ENCODE peak calls at places on chromosome 21, in seven cellular contexts. A is cardiac muscle cell, X is right atrium auricular region, L is Peyer's patch, W is adipocyte, V is uterus, J is lung. P is an unnamed sample.
A peak's percentile ranks its signal among the peaks of the same experiment; 100 is the strongest.

GRCh38 chr21:28333455-28334108 is 659.1 kb downstream of the LTN1 start:
- DNase-seq in X (no peak), L (no peak), V (no peak), J (no peak), W (peak; percentile 58), A (no peak), P (peak; percentile 44)

GRCh38 chr21:38306833-38307232 is 50.0 kb downstream of the KCNJ15 start:
- DNase-seq in A (no peak), X (no peak), L (no peak), V (no peak), J (no peak), W (peak; percentile 88), P (peak; percentile 96)

GRCh38 chr21:27021046-27021445 is 54.2 kb upstream of the ADAMTS5 start:
- DNase-seq in L (no peak), X (no peak), J (no peak), A (no peak), V (no peak), W (peak; percentile 69), P (no peak)

GRCh38 chr21:26800001-26800400 is 45.2 kb downstream of the ADAMTS1 start:
- DNase-seq in W (peak; percentile 56), A (peak; percentile 19), L (no peak), X (no peak), V (peak; percentile 40), J (no peak), P (no peak)

GRCh38 chr21:24552491-24552890 is 1054.8 kb downstream of the MRPL39 start:
- DNase-seq in V (no peak), X (no peak), A (no peak), L (no peak), W (no peak), J (no peak), P (no peak)

GRCh38 chr21:28431022-28431421 is 561.7 kb downstream of the LTN1 start:
- DNase-seq in L (no peak), A (no peak), X (no peak), V (no peak), J (no peak), W (no peak), P (peak; percentile 54)

GRCh38 chr21:14531927-14532326 is 14.2 kb downstream of the SAMSN1 start:
- DNase-seq in V (no peak), L (no peak), J (no peak), X (no peak), W (no peak), A (no peak), P (no peak)

GRCh38 chr21:37341254-37341960 is 25.2 kb upstream of the DYRK1A start:
- DNase-seq in L (no peak), V (no peak), X (no peak), A (no peak), J (no peak), W (peak; percentile 19), P (peak; percentile 7)

GRCh38 chr21:43274022-43274945 is 105.5 kb downstream of the CRYAA start:
- DNase-seq in J (no peak), L (no peak), X (no peak), W (no peak), A (no peak), V (no peak), P (no peak)

GRCh38 chr21:28487455-28488070 is 505.1 kb downstream of the LTN1 start:
- DNase-seq in W (no peak), X (no peak), V (no peak), A (no peak), L (no peak), J (no peak), P (no peak)

GRCh38 chr21:21383126-21383525 is 384.9 kb downstream of the NCAM2 start:
- DNase-seq in A (no peak), J (no peak), V (no peak), L (no peak), W (no peak), X (no peak), P (peak; percentile 41)

GRCh38 chr21:26581818-26582217 is 8.7 kb upstream of the CYYR1 start:
- DNase-seq in W (no peak), X (no peak), J (no peak), V (no peak), L (no peak), A (no peak), P (no peak)

GRCh38 chr21:42656872-42657271 is 3.5 kb downstream of the PDE9A start:
- DNase-seq in W (no peak), L (no peak), X (no peak), A (no peak), V (no peak), J (no peak), P (no peak)

GRCh38 chr21:25329227-25329626 is 278.1 kb downstream of the MRPL39 start:
- DNase-seq in W (peak; percentile 66), V (no peak), A (no peak), X (no peak), L (no peak), J (no peak), P (peak; percentile 91)

GRCh38 chr21:33308586-33309490 is 15.9 kb upstream of the IFNAR1 start:
- DNase-seq in J (peak; percentile 27), L (peak; percentile 63), W (peak; percentile 24), V (no peak), A (no peak), X (peak; percentile 56), P (peak; percentile 28)

GRCh38 chr21:27571706-27572105 is 604.8 kb upstream of the ADAMTS5 start:
- DNase-seq in W (peak; percentile 68), V (no peak), A (no peak), L (no peak), J (no peak), X (no peak), P (peak; percentile 81)

GRCh38 chr21:33549848-33550771 is 7.3 kb downstream of the SON start:
- DNase-seq in V (no peak), J (no peak), A (no peak), L (no peak), W (no peak), X (no peak), P (no peak)

GRCh38 chr21:39537571-39537970 is 75.2 kb upstream of the B3GALT5 start:
- DNase-seq in L (no peak), X (no peak), W (no peak), A (no peak), J (no peak), V (no peak), P (no peak)

GRCh38 chr21:45479691-45480675 is 62.3 kb downstream of the SLC19A1 start:
- DNase-seq in W (no peak), X (no peak), L (peak; percentile 31), J (no peak), A (no peak), V (no peak), P (no peak)

GRCh38 chr21:45478816-45479669 is 63.2 kb downstream of the SLC19A1 start:
- DNase-seq in W (no peak), V (no peak), J (no peak), X (no peak), A (no peak), L (no peak), P (no peak)

GRCh38 chr21:45476582-45476981 is 65.7 kb downstream of the SLC19A1 start:
- DNase-seq in J (no peak), X (no peak), L (no peak), V (no peak), A (no peak), W (no peak), P (no peak)

GRCh38 chr21:45477176-45478114 is 64.8 kb downstream of the SLC19A1 start:
- DNase-seq in L (no peak), J (no peak), X (no peak), W (no peak), A (no peak), V (no peak), P (no peak)

DNA sequence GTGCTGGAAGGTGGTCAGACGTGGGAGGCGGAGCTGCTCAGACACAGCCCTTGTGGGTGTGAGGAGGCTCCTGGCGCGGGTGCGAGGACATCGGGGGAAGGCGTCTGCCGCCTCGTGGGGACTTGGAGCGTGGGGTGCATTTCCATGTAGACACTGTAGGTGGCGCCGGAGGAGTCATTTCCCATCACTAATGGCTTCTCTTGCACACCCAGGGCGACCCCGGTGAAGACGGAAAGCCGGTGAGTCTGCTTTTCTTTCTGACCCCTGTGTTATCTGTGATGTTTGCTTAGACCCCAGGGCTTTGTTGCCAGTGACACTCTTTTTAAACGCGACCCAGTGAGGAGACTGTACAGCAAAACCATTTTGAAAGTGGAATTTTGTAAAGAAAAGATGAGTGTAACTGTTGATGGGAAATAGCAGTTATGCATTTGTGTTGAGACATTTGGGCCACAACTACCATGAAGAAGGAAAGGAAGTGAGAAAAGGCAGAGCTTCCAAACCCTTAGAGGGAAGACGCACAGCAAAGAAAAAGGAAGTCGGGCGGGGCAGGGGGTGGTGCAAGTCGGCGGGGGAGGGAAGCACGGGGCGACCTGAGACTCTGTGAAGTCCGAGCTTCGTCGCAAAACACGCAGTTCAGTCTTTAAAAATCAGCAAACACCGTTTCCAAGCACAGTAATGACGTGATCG is 64.0 kb downstream of the SLC19A1 start:
- DNase-seq in L (peak; percentile 77), W (peak; percentile 72), J (peak; percentile 54), X (peak; percentile 78), A (peak; percentile 68), V (peak; percentile 73), P (peak; percentile 32)
- H3K4me3 ChIP-seq in L (peak overlapping the region; percentile 47), W (no peak overlapping the region), J (no peak overlapping the region), X (peak overlapping the region; percentile 10), A (no peak overlapping the region), V (no peak overlapping the region), P (no peak overlapping the region)

DNA sequence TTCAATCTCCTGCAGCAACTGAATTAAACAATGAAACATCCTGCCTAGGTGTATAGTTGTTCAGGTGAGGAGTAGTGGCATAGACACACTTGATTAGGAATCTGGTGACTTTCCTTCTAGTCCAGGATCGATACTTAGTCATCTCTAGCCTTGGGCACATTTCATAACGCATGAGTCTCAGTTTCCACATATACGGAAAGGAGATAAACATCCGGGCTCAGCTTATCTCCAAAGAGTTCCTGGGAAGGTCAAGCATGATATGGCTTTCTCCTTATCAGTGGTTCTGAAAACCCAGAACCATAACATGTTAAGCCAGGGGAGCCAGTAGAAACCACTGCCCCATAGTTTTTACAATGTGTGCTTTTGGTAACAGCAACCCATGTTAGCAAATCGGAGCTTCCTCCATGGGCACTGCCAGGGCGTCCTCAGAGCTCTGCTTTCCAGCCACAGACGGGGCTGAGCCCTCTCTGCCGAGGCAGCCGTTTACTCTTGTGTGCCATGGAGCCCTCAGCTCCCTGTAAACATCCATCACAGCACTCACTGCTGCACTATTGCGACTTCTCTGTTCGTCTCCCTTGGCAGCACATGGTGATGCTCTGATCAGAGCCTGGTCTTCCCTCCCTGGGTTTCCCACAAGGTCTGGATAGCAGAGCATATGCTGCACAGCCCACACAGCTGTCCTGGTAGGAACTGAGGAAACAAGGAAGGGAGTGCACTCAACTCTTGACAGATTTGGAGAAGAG is 34.6 kb downstream of the RUNX1 start:
- DNase-seq in J (no peak), V (no peak), L (no peak), A (no peak), W (no peak), X (no peak), P (no peak)
- H3K4me1 ChIP-seq in J (no peaks in the 10 kb centered on the region), V (no peaks in the 10 kb centered on the region), L (no peaks in the 10 kb centered on the region), A (peaks cover 1% of the 10 kb centered on the region), W (no peaks in the 10 kb centered on the region), X (no peaks in the 10 kb centered on the region), P (peaks cover 7% of the 10 kb centered on the region)

DNA sequence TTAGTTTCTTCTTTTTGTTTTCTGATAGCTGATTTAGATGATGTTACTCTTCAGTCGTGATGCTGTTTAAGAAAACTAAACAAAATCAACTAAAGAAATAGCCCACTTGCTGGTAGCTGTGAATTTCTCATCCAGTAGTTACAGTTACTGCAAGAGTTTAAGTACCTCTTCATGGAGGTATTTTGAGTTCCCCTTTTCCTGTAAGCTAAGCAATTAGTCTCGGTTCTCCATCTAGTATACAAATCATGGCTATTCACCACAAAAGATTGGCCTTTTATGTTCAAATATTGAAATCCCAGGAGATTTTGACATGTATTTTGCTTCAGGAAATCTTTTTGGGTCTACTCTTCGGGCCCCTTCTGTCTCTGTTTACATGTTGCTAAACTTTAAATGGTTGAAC is 31.1 kb downstream of the HUNK start:
- DNase-seq in V (no peak), L (no peak), X (no peak), W (no peak), J (no peak), A (no peak), P (no peak)
- H3K4me3 ChIP-seq in V (no peak overlapping the region), L (no peak overlapping the region), X (no peak overlapping the region), W (no peak overlapping the region), J (no peak overlapping the region), A (no peak overlapping the region), P (no peak overlapping the region)

GRCh38 chr21:40871099-40871498 is 24.1 kb upstream of the DSCAM start:
- DNase-seq in J (no peak), L (no peak), X (no peak), V (no peak), A (no peak), W (no peak), P (no peak)
- H3K4me1 ChIP-seq in J (no peaks in the 10 kb centered on the region), L (no peaks in the 10 kb centered on the region), X (no peaks in the 10 kb centered on the region), V (no peaks in the 10 kb centered on the region), A (no peaks in the 10 kb centered on the region), W (no peaks in the 10 kb centered on the region), P (no peaks in the 10 kb centered on the region)

P was measured in astrocyte.